ENCODE peak calls at places on chromosomes 6 and 20, in eight cellular contexts. M is CD14-positive monocyte; U is CD4-positive, alpha-beta T cell; J is lower lobe of right lung; H is fibroblast of lung; S is astrocyte of the spinal cord; Q is Calu3; O is fibroblast of pulmonary artery. E is an unnamed sample.

GRCh38 chr20:53685070-53685595 is 91.5 kb upstream of the ZNF217 start:
- DNase-seq in M (no peak), U (no peak), J (no peak), H (no peak), S (no peak), Q (no peak), O (no peak), E (no peak)

GRCh38 chr6:130840050-130840449 is 12.8 kb downstream of the SMLR1 start:
- DNase-seq in M (no peak), U (no peak), J (no peak), H (no peak), S (no peak), Q (no peak), O (no peak), E (no peak)

GRCh38 chr20:52731086-52731485 is 241.1 kb upstream of the TSHZ2 start:
- DNase-seq in M (no peak), U (no peak), J (no peak), H (no peak), S (no peak), Q (no peak), O (no peak), E (no peak)

GRCh38 chr20:6122873-6123649 is at the start of gene FERMT1:
- DNase-seq in M (peak), U (no peak), J (peak), H (peak), S (peak), Q (peak), O (peak), E (peak)

GRCh38 chr20:17646901-17647301 is 35.1 kb downstream of the RRBP1 start:
- DNase-seq in M (no peak), U (no peak), J (peak), H (no peak), S (no peak), Q (no peak), O (no peak), E (no peak)

GRCh38 chr20:48283470-48284110 is 498.3 kb upstream of the SULF2 start:
- DNase-seq in M (no peak), U (no peak), J (peak), H (peak), S (peak), Q (peak), O (peak), E (no peak)

GRCh38 chr6:121925024-121925423 is 474.4 kb upstream of the HSF2 start:
- DNase-seq in M (no peak), U (no peak), J (no peak), H (peak), S (peak), Q (no peak), O (no peak), E (no peak)

GRCh38 chr6:118930680-118931079 is 4.3 kb downstream of the MCM9 start:
- DNase-seq in M (no peak), U (no peak), J (no peak), H (no peak), S (no peak), Q (no peak), O (no peak), E (no peak)

GRCh38 chr20:31497838-31498540 is 16.3 kb upstream of the HM13 start:
- DNase-seq in M (no peak), U (no peak), J (no peak), H (peak), S (no peak), Q (no peak), O (peak), E (no peak)

GRCh38 chr6:156808287-156808686 is 31.1 kb downstream of the ARID1B start:
- DNase-seq in M (no peak), U (no peak), J (no peak), H (peak), S (peak), Q (no peak), O (peak), E (no peak)

GRCh38 chr6:150029276-150029675 is 3.9 kb upstream of the RAET1L start:
- DNase-seq in M (no peak), U (no peak), J (no peak), H (no peak), S (no peak), Q (no peak), O (no peak), E (no peak)

GRCh38 chr6:92428443-92428842 is 990.9 kb downstream of the EPHA7 start:
- DNase-seq in M (no peak), U (no peak), J (no peak), H (peak), S (no peak), Q (no peak), O (no peak), E (no peak)

GRCh38 chr6:166008441-166009369 is 158.9 kb downstream of the TBXT start:
- DNase-seq in M (no peak), U (no peak), J (no peak), H (peak), S (peak), Q (no peak), O (peak), E (peak)

GRCh38 chr20:1185781-1186334 is 1.1 kb upstream of the TMEM74B start:
- DNase-seq in M (no peak), U (no peak), J (peak), H (peak), S (peak), Q (peak), O (peak), E (peak)

DNA sequence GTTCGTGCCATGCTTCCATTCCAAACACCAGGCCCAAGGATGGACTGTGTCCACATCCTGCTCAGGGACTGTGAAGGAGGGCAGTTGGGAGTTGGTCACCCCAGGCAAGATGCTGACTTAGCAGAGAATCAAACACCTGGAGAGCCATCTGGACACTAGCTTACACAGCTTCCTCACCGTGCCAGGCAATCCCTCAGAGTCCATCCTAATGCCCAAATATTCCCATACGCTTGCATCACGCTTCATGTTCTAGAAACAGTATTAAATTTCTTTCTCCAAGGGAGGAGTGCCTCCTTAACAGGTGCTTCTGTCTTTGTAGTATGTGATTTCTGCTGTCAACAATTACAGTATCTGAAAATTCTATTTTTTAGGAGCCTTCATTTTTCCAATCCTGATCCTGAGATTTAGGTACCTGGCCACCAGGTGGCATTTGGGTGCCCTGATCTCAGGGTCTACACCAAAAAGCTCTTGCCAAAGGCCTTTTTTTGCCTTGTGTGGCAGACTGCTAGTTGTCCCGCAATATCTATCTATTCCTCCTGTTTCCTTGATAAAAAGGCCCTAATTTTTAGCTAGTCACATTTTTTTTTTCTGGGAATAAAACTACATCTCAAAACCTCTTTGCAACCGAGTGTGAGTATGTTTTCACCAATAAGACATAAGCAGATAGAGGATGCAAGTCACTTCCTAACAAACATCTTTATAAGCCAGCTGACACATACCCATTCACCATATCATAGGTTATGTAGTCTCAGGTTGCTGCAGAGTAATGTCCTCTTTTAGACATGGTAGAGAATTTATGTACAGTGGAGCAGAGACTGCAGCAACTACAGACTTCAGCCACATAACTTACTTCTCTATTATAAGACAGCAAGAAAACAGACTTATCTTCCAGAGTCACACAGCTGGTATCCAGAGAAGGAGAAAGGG is 85.0 kb downstream of the PREP start:
- DNase-seq in M (no peak), U (no peak), J (no peak), H (no peak), S (no peak), Q (peak), O (peak), E (no peak)
- TF ChIP-seq CTCF in M (peak), U (no peak), J (peak), H (peak), S (peak), Q (peak), O (peak), E (peak)

GRCh38 chr6:25830461-25830860 is 1.4 kb downstream of the SLC17A1 start:
- DNase-seq in M (no peak), U (no peak), J (no peak), H (no peak), S (no peak), Q (no peak), O (no peak), E (no peak)

GRCh38 chr6:25832670-25833069 is 818 bp upstream of the SLC17A1 start:
- DNase-seq in M (no peak), U (no peak), J (no peak), H (no peak), S (no peak), Q (no peak), O (no peak), E (no peak)

GRCh38 chr6:25831532-25832306 is at the start of gene SLC17A1:
- DNase-seq in M (no peak), U (no peak), J (no peak), H (no peak), S (no peak), Q (peak), O (no peak), E (no peak)

GRCh38 chr6:25833136-25833535 is 1.3 kb upstream of the SLC17A1 start:
- DNase-seq in M (no peak), U (no peak), J (no peak), H (no peak), S (no peak), Q (no peak), O (no peak), E (no peak)

DNA sequence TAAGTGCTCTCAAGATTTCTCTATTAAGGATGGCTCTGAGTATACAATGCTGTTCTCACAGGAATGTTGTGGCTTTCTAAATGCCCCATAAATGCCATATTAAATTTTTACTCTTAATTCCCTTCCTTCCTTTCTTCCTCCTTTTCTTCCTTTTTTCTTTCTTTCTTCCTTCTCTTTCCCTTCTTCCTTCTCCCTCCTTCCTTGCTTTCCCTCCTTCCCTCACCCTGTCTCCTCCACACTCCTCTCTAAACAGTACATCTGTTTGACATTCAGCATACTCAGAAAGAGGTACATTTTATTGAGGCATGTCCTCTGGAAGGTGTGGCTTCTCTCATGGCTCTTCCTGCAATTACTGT is 433 bp upstream of the SLC17A1 start:
- DNase-seq in M (no peak), U (no peak), J (no peak), H (no peak), S (no peak), Q (no peak), O (no peak), E (no peak)
- TF ChIP-seq CTCF in M (no peak), U (no peak), J (no peak), H (no peak), S (no peak), Q (no peak), O (no peak), E (no peak)

GRCh38 chr20:61724376-61724775 is 341.3 kb downstream of the TAF4 start:
- DNase-seq in M (no peak), U (no peak), J (no peak), H (peak), S (peak), Q (peak), O (no peak), E (no peak)
- TF ChIP-seq CTCF in M (no peak), U (no peak), J (no peak), H (peak), S (peak), Q (peak), O (no peak), E (peak)

GRCh38 chr20:10672579-10673127 is 1.1 kb downstream of the JAG1 start:
- DNase-seq in M (peak), U (no peak), J (peak), H (peak), S (peak), Q (no peak), O (peak), E (peak)

GRCh38 chr20:10670521-10671220 is 3.1 kb downstream of the JAG1 start:
- DNase-seq in M (no peak), U (no peak), J (no peak), H (no peak), S (peak), Q (no peak), O (no peak), E (peak)

GRCh38 chr20:10669843-10670446 is 3.9 kb downstream of the JAG1 start:
- DNase-seq in M (no peak), U (no peak), J (no peak), H (no peak), S (no peak), Q (no peak), O (no peak), E (no peak)

GRCh38 chr20:10671850-10672578 is 1.8 kb downstream of the JAG1 start:
- DNase-seq in M (no peak), U (no peak), J (peak), H (peak), S (peak), Q (no peak), O (no peak), E (no peak)

DNA sequence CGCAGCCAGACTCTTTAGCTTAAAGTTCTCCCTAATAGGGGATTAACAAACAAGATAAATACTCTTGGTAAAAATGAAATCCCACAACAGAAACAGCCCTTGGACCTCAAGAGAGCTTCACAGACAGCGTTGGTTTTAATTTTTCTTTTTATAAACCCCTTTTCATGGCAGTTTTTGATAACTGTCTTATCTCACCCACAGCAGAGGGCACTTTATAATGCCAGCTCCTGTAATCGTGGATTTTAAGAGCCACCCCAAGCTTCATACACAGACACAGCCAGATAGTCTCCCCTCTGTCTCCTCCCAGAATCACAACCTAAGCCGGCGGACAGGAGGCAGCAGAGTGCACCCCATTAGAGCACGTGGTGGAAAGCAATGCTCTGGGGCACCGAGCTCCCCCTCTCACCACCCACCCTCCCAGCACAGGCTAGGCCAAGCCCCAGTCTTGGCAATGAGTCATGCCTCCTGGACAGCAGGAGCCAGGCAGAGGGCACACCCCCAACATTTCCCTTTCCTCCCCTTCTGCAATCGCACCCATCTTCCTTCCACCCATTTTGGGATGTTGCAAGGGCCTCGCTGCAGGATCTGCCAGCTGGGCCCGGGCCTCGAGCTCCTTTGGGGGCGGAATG is 2.5 kb downstream of the JAG1 start:
- DNase-seq in M (peak), U (no peak), J (peak), H (peak), S (peak), Q (peak), O (peak), E (peak)
- TF ChIP-seq CTCF in M (peak), U (no peak), J (peak), H (peak), S (peak), Q (no peak), O (peak), E (peak)

GRCh38 chr6:36839819-36840379 is 655 bp upstream of the CPNE5 start:
- DNase-seq in M (no peak), U (no peak), J (peak), H (no peak), S (no peak), Q (peak), O (no peak), E (peak)
- TF ChIP-seq CTCF in M (no peak), U (no peak), J (peak), H (no peak), S (peak), Q (peak), O (no peak), E (peak)

GRCh38 chr6:26593278-26594127 is 3.2 kb upstream of the ABT1 start:
- DNase-seq in M (no peak), U (no peak), J (no peak), H (no peak), S (no peak), Q (no peak), O (no peak), E (no peak)

GRCh38 chr6:26594730-26595632 is 1.8 kb upstream of the ABT1 start:
- DNase-seq in M (no peak), U (no peak), J (no peak), H (peak), S (peak), Q (peak), O (peak), E (no peak)

GRCh38 chr6:26595669-26596269 is 984 bp upstream of the ABT1 start:
- DNase-seq in M (peak), U (peak), J (peak), H (peak), S (peak), Q (peak), O (peak), E (peak)

GRCh38 chr6:26594128-26594493 is 2.6 kb upstream of the ABT1 start:
- DNase-seq in M (no peak), U (no peak), J (no peak), H (no peak), S (no peak), Q (no peak), O (no peak), E (no peak)

GRCh38 chr6:26592649-26593048 is 4.1 kb upstream of the ABT1 start:
- DNase-seq in M (no peak), U (no peak), J (no peak), H (no peak), S (no peak), Q (no peak), O (peak), E (no peak)
- TF ChIP-seq CTCF in M (no peak), U (no peak), J (no peak), H (no peak), S (no peak), Q (no peak), O (peak), E (no peak)